ENCODE peak calls at places on chromosomes 16 and 17, in eight cellular contexts. One of them, this sample, is unnamed.

GRCh38 chr16:48386559-48387312 is 1.5 kb upstream of the SIAH1 start:
- DNase-seq in stromal cell of bone marrow: no peak
- DNase-seq in kidney tubule cell: no peak
- DNase-seq in astrocyte of the cerebellum: no peak
- DNase-seq in A549: no peak
- DNase-seq in mucosa of gallbladder: no peak
- DNase-seq in stimulated activated CD8-positive, alpha-beta memory T cell treated with anti-CD3 and anti-CD28 coated beads, Interleukin-15, amount 100 ng/mL, for 24 hours: no peak
- DNase-seq in stimulated activated naive B cell treated with anti-CD40 and anti-IgM and Interleukin-4, amounts not matched to agents 10 μg/mL and 1 μg/mL and 100 μg/mL, for 72 hours: no peak
- DNase-seq in this sample: no peak

GRCh38 chr16:56675685-56676210 is 6.1 kb downstream of the MT1H start:
- DNase-seq in A549: no peak
- DNase-seq in stimulated activated CD8-positive, alpha-beta memory T cell treated with anti-CD3 and anti-CD28 coated beads, Interleukin-15, amount 100 ng/mL, for 24 hours: peak; percentile 38
- DNase-seq in kidney tubule cell: no peak
- DNase-seq in mucosa of gallbladder: no peak
- DNase-seq in stimulated activated naive B cell treated with anti-CD40 and anti-IgM and Interleukin-4, amounts not matched to agents 10 μg/mL and 1 μg/mL and 100 μg/mL, for 72 hours: no peak
- DNase-seq in stromal cell of bone marrow: no peak
- DNase-seq in astrocyte of the cerebellum: no peak
- DNase-seq in this sample: no peak

GRCh38 chr17:31627960-31628359 is 231.1 kb downstream of the COPRS start:
- DNase-seq in kidney tubule cell: no peak
- DNase-seq in stimulated activated CD8-positive, alpha-beta memory T cell treated with anti-CD3 and anti-CD28 coated beads, Interleukin-15, amount 100 ng/mL, for 24 hours: no peak
- DNase-seq in stromal cell of bone marrow: peak; percentile 59
- DNase-seq in A549: no peak
- DNase-seq in astrocyte of the cerebellum: peak; percentile 42
- DNase-seq in mucosa of gallbladder: no peak
- DNase-seq in stimulated activated naive B cell treated with anti-CD40 and anti-IgM and Interleukin-4, amounts not matched to agents 10 μg/mL and 1 μg/mL and 100 μg/mL, for 72 hours: no peak
- DNase-seq in this sample: peak; percentile 25

GRCh38 chr17:73360961-73361761 is 49.4 kb upstream of the CDC42EP4 start:
- DNase-seq in kidney tubule cell: no peak
- DNase-seq in astrocyte of the cerebellum: no peak
- DNase-seq in stromal cell of bone marrow: no peak
- DNase-seq in stimulated activated CD8-positive, alpha-beta memory T cell treated with anti-CD3 and anti-CD28 coated beads, Interleukin-15, amount 100 ng/mL, for 24 hours: no peak
- DNase-seq in A549: no peak
- DNase-seq in mucosa of gallbladder: no peak
- DNase-seq in stimulated activated naive B cell treated with anti-CD40 and anti-IgM and Interleukin-4, amounts not matched to agents 10 μg/mL and 1 μg/mL and 100 μg/mL, for 72 hours: no peak
- DNase-seq in this sample: no peak

GRCh38 chr17:76395980-76396379 is 11.6 kb downstream of the SPHK1 start:
- DNase-seq in stimulated activated CD8-positive, alpha-beta memory T cell treated with anti-CD3 and anti-CD28 coated beads, Interleukin-15, amount 100 ng/mL, for 24 hours: no peak
- DNase-seq in mucosa of gallbladder: no peak
- DNase-seq in kidney tubule cell: no peak
- DNase-seq in astrocyte of the cerebellum: no peak
- DNase-seq in A549: no peak
- DNase-seq in stromal cell of bone marrow: no peak
- DNase-seq in stimulated activated naive B cell treated with anti-CD40 and anti-IgM and Interleukin-4, amounts not matched to agents 10 μg/mL and 1 μg/mL and 100 μg/mL, for 72 hours: no peak
- DNase-seq in this sample: no peak

GRCh38 chr16:84826558-84826941 is 6.8 kb downstream of the CRISPLD2 start:
- DNase-seq in mucosa of gallbladder: no peak
- DNase-seq in stimulated activated naive B cell treated with anti-CD40 and anti-IgM and Interleukin-4, amounts not matched to agents 10 μg/mL and 1 μg/mL and 100 μg/mL, for 72 hours: no peak
- DNase-seq in stromal cell of bone marrow: no peak
- DNase-seq in astrocyte of the cerebellum: no peak
- DNase-seq in A549: no peak
- DNase-seq in kidney tubule cell: no peak
- DNase-seq in stimulated activated CD8-positive, alpha-beta memory T cell treated with anti-CD3 and anti-CD28 coated beads, Interleukin-15, amount 100 ng/mL, for 24 hours: no peak
- DNase-seq in this sample: no peak

GRCh38 chr17:74860229-74860998 is 729 bp upstream of the GRIN2C start:
- DNase-seq in stromal cell of bone marrow: no peak
- DNase-seq in A549: no peak
- DNase-seq in stimulated activated CD8-positive, alpha-beta memory T cell treated with anti-CD3 and anti-CD28 coated beads, Interleukin-15, amount 100 ng/mL, for 24 hours: no peak
- DNase-seq in mucosa of gallbladder: no peak
- DNase-seq in kidney tubule cell: no peak
- DNase-seq in astrocyte of the cerebellum: no peak
- DNase-seq in stimulated activated naive B cell treated with anti-CD40 and anti-IgM and Interleukin-4, amounts not matched to agents 10 μg/mL and 1 μg/mL and 100 μg/mL, for 72 hours: peak; percentile 42
- DNase-seq in this sample: no peak

GRCh38 chr16:28981517-28981916 is 3.3 kb upstream of the LAT start:
- DNase-seq in stromal cell of bone marrow: no peak
- DNase-seq in A549: peak; percentile 30
- DNase-seq in stimulated activated naive B cell treated with anti-CD40 and anti-IgM and Interleukin-4, amounts not matched to agents 10 μg/mL and 1 μg/mL and 100 μg/mL, for 72 hours: no peak
- DNase-seq in stimulated activated CD8-positive, alpha-beta memory T cell treated with anti-CD3 and anti-CD28 coated beads, Interleukin-15, amount 100 ng/mL, for 24 hours: no peak
- DNase-seq in astrocyte of the cerebellum: no peak
- DNase-seq in mucosa of gallbladder: no peak
- DNase-seq in kidney tubule cell: no peak
- DNase-seq in this sample: no peak

GRCh38 chr16:4345439-4346204 is 5.5 kb downstream of the PAM16 start:
- DNase-seq in kidney tubule cell: no peak
- DNase-seq in stimulated activated naive B cell treated with anti-CD40 and anti-IgM and Interleukin-4, amounts not matched to agents 10 μg/mL and 1 μg/mL and 100 μg/mL, for 72 hours: no peak
- DNase-seq in stimulated activated CD8-positive, alpha-beta memory T cell treated with anti-CD3 and anti-CD28 coated beads, Interleukin-15, amount 100 ng/mL, for 24 hours: no peak
- DNase-seq in mucosa of gallbladder: no peak
- DNase-seq in astrocyte of the cerebellum: no peak
- DNase-seq in stromal cell of bone marrow: no peak
- DNase-seq in A549: no peak
- DNase-seq in this sample: no peak

GRCh38 chr17:7167832-7168231 is 11.3 kb downstream of the ASGR1 start:
- DNase-seq in astrocyte of the cerebellum: no peak
- DNase-seq in stimulated activated naive B cell treated with anti-CD40 and anti-IgM and Interleukin-4, amounts not matched to agents 10 μg/mL and 1 μg/mL and 100 μg/mL, for 72 hours: no peak
- DNase-seq in kidney tubule cell: no peak
- DNase-seq in stromal cell of bone marrow: peak; percentile 45
- DNase-seq in mucosa of gallbladder: no peak
- DNase-seq in stimulated activated CD8-positive, alpha-beta memory T cell treated with anti-CD3 and anti-CD28 coated beads, Interleukin-15, amount 100 ng/mL, for 24 hours: no peak
- DNase-seq in A549: no peak
- DNase-seq in this sample: no peak

GRCh38 chr17:67666028-67666427 is 51.7 kb upstream of the NOL11 start:
- DNase-seq in stimulated activated naive B cell treated with anti-CD40 and anti-IgM and Interleukin-4, amounts not matched to agents 10 μg/mL and 1 μg/mL and 100 μg/mL, for 72 hours: no peak
- DNase-seq in mucosa of gallbladder: no peak
- DNase-seq in stimulated activated CD8-positive, alpha-beta memory T cell treated with anti-CD3 and anti-CD28 coated beads, Interleukin-15, amount 100 ng/mL, for 24 hours: no peak
- DNase-seq in A549: no peak
- DNase-seq in kidney tubule cell: no peak
- DNase-seq in astrocyte of the cerebellum: no peak
- DNase-seq in stromal cell of bone marrow: no peak
- DNase-seq in this sample: no peak

GRCh38 chr17:63834431-63835166 is 7.1 kb upstream of the FTSJ3 start:
- DNase-seq in stimulated activated CD8-positive, alpha-beta memory T cell treated with anti-CD3 and anti-CD28 coated beads, Interleukin-15, amount 100 ng/mL, for 24 hours: no peak
- DNase-seq in stimulated activated naive B cell treated with anti-CD40 and anti-IgM and Interleukin-4, amounts not matched to agents 10 μg/mL and 1 μg/mL and 100 μg/mL, for 72 hours: peak; percentile 35
- DNase-seq in kidney tubule cell: peak; percentile 88
- DNase-seq in mucosa of gallbladder: peak; percentile 58
- DNase-seq in A549: peak; percentile 92
- DNase-seq in stromal cell of bone marrow: peak; percentile 62
- DNase-seq in astrocyte of the cerebellum: no peak
- DNase-seq in this sample: peak; percentile 49

GRCh38 chr17:30344283-30345088 is 10.6 kb upstream of the TMIGD1 start:
- DNase-seq in stimulated activated naive B cell treated with anti-CD40 and anti-IgM and Interleukin-4, amounts not matched to agents 10 μg/mL and 1 μg/mL and 100 μg/mL, for 72 hours: no peak
- DNase-seq in astrocyte of the cerebellum: peak; percentile 5
- DNase-seq in stromal cell of bone marrow: no peak
- DNase-seq in mucosa of gallbladder: peak; percentile 84
- DNase-seq in stimulated activated CD8-positive, alpha-beta memory T cell treated with anti-CD3 and anti-CD28 coated beads, Interleukin-15, amount 100 ng/mL, for 24 hours: no peak
- DNase-seq in kidney tubule cell: peak; percentile 72
- DNase-seq in A549: no peak
- DNase-seq in this sample: peak; percentile 81

GRCh38 chr17:66542183-66542966 is 240.0 kb downstream of the PRKCA start:
- DNase-seq in A549: no peak
- DNase-seq in astrocyte of the cerebellum: peak; percentile 53
- DNase-seq in stimulated activated CD8-positive, alpha-beta memory T cell treated with anti-CD3 and anti-CD28 coated beads, Interleukin-15, amount 100 ng/mL, for 24 hours: no peak
- DNase-seq in mucosa of gallbladder: no peak
- DNase-seq in kidney tubule cell: peak; percentile 69
- DNase-seq in stromal cell of bone marrow: no peak
- DNase-seq in stimulated activated naive B cell treated with anti-CD40 and anti-IgM and Interleukin-4, amounts not matched to agents 10 μg/mL and 1 μg/mL and 100 μg/mL, for 72 hours: peak; percentile 34
- DNase-seq in this sample: peak; percentile 48

GRCh38 chr17:6843241-6843890 is 11.8 kb upstream of the TEKT1 start:
- DNase-seq in mucosa of gallbladder: no peak
- DNase-seq in stromal cell of bone marrow: peak; percentile 29
- DNase-seq in stimulated activated CD8-positive, alpha-beta memory T cell treated with anti-CD3 and anti-CD28 coated beads, Interleukin-15, amount 100 ng/mL, for 24 hours: no peak
- DNase-seq in astrocyte of the cerebellum: peak; percentile 38
- DNase-seq in kidney tubule cell: peak; percentile 53
- DNase-seq in stimulated activated naive B cell treated with anti-CD40 and anti-IgM and Interleukin-4, amounts not matched to agents 10 μg/mL and 1 μg/mL and 100 μg/mL, for 72 hours: no peak
- DNase-seq in A549: no peak
- DNase-seq in this sample: peak; percentile 5

GRCh38 chr17:73466704-73467433 is 155.1 kb upstream of the CDC42EP4 start:
- DNase-seq in stimulated activated naive B cell treated with anti-CD40 and anti-IgM and Interleukin-4, amounts not matched to agents 10 μg/mL and 1 μg/mL and 100 μg/mL, for 72 hours: no peak
- DNase-seq in mucosa of gallbladder: no peak
- DNase-seq in kidney tubule cell: no peak
- DNase-seq in astrocyte of the cerebellum: no peak
- DNase-seq in stimulated activated CD8-positive, alpha-beta memory T cell treated with anti-CD3 and anti-CD28 coated beads, Interleukin-15, amount 100 ng/mL, for 24 hours: no peak
- DNase-seq in stromal cell of bone marrow: no peak
- DNase-seq in A549: no peak
- DNase-seq in this sample: no peak

GRCh38 chr17:67435122-67435521 is 58.0 kb downstream of the PITPNC1 start:
- DNase-seq in astrocyte of the cerebellum: no peak
- DNase-seq in stromal cell of bone marrow: no peak
- DNase-seq in stimulated activated naive B cell treated with anti-CD40 and anti-IgM and Interleukin-4, amounts not matched to agents 10 μg/mL and 1 μg/mL and 100 μg/mL, for 72 hours: no peak
- DNase-seq in A549: no peak
- DNase-seq in mucosa of gallbladder: peak; percentile 45
- DNase-seq in stimulated activated CD8-positive, alpha-beta memory T cell treated with anti-CD3 and anti-CD28 coated beads, Interleukin-15, amount 100 ng/mL, for 24 hours: no peak
- DNase-seq in kidney tubule cell: peak; percentile 19
- DNase-seq in this sample: no peak

GRCh38 chr16:10547708-10548107 is 32.7 kb downstream of the EMP2 start:
- DNase-seq in kidney tubule cell: no peak
- DNase-seq in stimulated activated CD8-positive, alpha-beta memory T cell treated with anti-CD3 and anti-CD28 coated beads, Interleukin-15, amount 100 ng/mL, for 24 hours: no peak
- DNase-seq in stimulated activated naive B cell treated with anti-CD40 and anti-IgM and Interleukin-4, amounts not matched to agents 10 μg/mL and 1 μg/mL and 100 μg/mL, for 72 hours: no peak
- DNase-seq in A549: no peak
- DNase-seq in astrocyte of the cerebellum: no peak
- DNase-seq in stromal cell of bone marrow: no peak
- DNase-seq in mucosa of gallbladder: no peak
- DNase-seq in this sample: no peak

GRCh38 chr16:24117680-24118079 is 138.5 kb upstream of the CACNG3 start:
- DNase-seq in stimulated activated naive B cell treated with anti-CD40 and anti-IgM and Interleukin-4, amounts not matched to agents 10 μg/mL and 1 μg/mL and 100 μg/mL, for 72 hours: no peak
- DNase-seq in A549: no peak
- DNase-seq in mucosa of gallbladder: no peak
- DNase-seq in stromal cell of bone marrow: no peak
- DNase-seq in stimulated activated CD8-positive, alpha-beta memory T cell treated with anti-CD3 and anti-CD28 coated beads, Interleukin-15, amount 100 ng/mL, for 24 hours: no peak
- DNase-seq in kidney tubule cell: no peak
- DNase-seq in astrocyte of the cerebellum: no peak
- DNase-seq in this sample: no peak

GRCh38 chr16:68739964-68740627 is 3.0 kb downstream of the CDH1 start:
- DNase-seq in A549: peak; percentile 57
- DNase-seq in stimulated activated CD8-positive, alpha-beta memory T cell treated with anti-CD3 and anti-CD28 coated beads, Interleukin-15, amount 100 ng/mL, for 24 hours: no peak
- DNase-seq in stromal cell of bone marrow: no peak
- DNase-seq in kidney tubule cell: peak; percentile 87
- DNase-seq in mucosa of gallbladder: peak; percentile 54
- DNase-seq in astrocyte of the cerebellum: no peak
- DNase-seq in stimulated activated naive B cell treated with anti-CD40 and anti-IgM and Interleukin-4, amounts not matched to agents 10 μg/mL and 1 μg/mL and 100 μg/mL, for 72 hours: no peak
- DNase-seq in this sample: no peak